ENCODE peak calls at places on chromosomes 1 and 21, in five cellular contexts. R, E, L, F and C are unnamed samples.

GRCh38 chr1:31830511-31830910 is 14.7 kb upstream of the SPOCD1 start:
- DNase-seq in L (no peak), E (no peak), R (no peak), F (no peak), C (no peak)

GRCh38 chr1:55951291-55951690 is 628.1 kb downstream of the PLPP3 start:
- DNase-seq in R (no peak), E (no peak), F (no peak), L (no peak), C (no peak)

GRCh38 chr1:246728311-246728710 is 4.1 kb downstream of the SCCPDH start:
- DNase-seq in L (no peak), F (no peak), R (no peak), E (no peak), C (peak; percentile 86)

GRCh38 chr1:66563094-66563800 is 29.3 kb downstream of the SGIP1 start:
- DNase-seq in R (no peak), F (no peak), L (no peak), E (no peak), C (peak; percentile 94)

GRCh38 chr1:90132306-90132705 is 137.4 kb downstream of the ZNF326 start:
- DNase-seq in F (no peak), L (no peak), E (no peak), R (no peak), C (no peak)

GRCh38 chr1:246020231-246020954 is 486.7 kb downstream of the SMYD3 start:
- DNase-seq in F (no peak), L (no peak), R (no peak), E (no peak), C (peak; percentile 71)

GRCh38 chr21:33578959-33579542 is 9.4 kb downstream of the DONSON start:
- DNase-seq in F (no peak), L (no peak), E (no peak), R (no peak), C (peak; percentile 53)

GRCh38 chr1:247358920-247359319 is 27.3 kb upstream of the ZNF496 start:
- DNase-seq in R (no peak), E (no peak), F (no peak), L (no peak), C (peak; percentile 94)

GRCh38 chr1:241531195-241532172 is 694 bp upstream of the KMO start:
- DNase-seq in R (peak; percentile 75), F (no peak), L (no peak), E (no peak), C (peak; percentile 72)

GRCh38 chr1:180863158-180863775 is 49.4 kb upstream of the KIAA1614 start:
- DNase-seq in L (no peak), F (peak; percentile 44), E (no peak), R (no peak), C (peak; percentile 55)

GRCh38 chr21:34834307-34834706 is 165.5 kb downstream of the CLIC6 start:
- DNase-seq in L (no peak), E (no peak), R (no peak), F (no peak), C (no peak)

GRCh38 chr21:45019076-45019886 is 55.1 kb upstream of the ADARB1 start:
- DNase-seq in L (no peak), R (no peak), E (no peak), F (no peak), C (no peak)

GRCh38 chr1:204331275-204331674 is 28.5 kb downstream of the PLEKHA6 start:
- DNase-seq in L (no peak), R (no peak), F (no peak), E (no peak), C (no peak)

GRCh38 chr1:87402192-87403046 is 73.7 kb downstream of the LMO4 start:
- DNase-seq in L (no peak), F (no peak), R (no peak), E (no peak), C (no peak)

GRCh38 chr1:108830119-108831008 is 26.5 kb downstream of the AKNAD1 start:
- DNase-seq in F (no peak), E (peak; percentile 63), L (peak; percentile 86), R (no peak), C (peak; percentile 68)

GRCh38 chr1:156705321-156705917 is at the start of gene CRABP2:
- DNase-seq in E (no peak), F (peak; percentile 29), R (no peak), L (no peak), C (peak; percentile 18)

GRCh38 chr1:183841950-183842816 is 37.3 kb downstream of the RGL1 start:
- DNase-seq in L (peak; percentile 86), E (no peak), R (no peak), F (no peak), C (peak; percentile 95)

GRCh38 chr1:86865973-86866637 is 47.8 kb downstream of the SELENOF start:
- DNase-seq in L (no peak), R (no peak), E (no peak), F (no peak), C (no peak)

GRCh38 chr1:229883504-229884200 is 183.4 kb upstream of the GALNT2 start:
- DNase-seq in R (no peak), F (no peak), E (no peak), L (peak; percentile 56), C (no peak)

GRCh38 chr1:212667223-212668139 is 32.2 kb downstream of the BATF3 start:
- DNase-seq in E (no peak), L (peak; percentile 92), F (peak; percentile 28), R (no peak), C (peak; percentile 91)

GRCh38 chr1:232046531-232047283 is 420.1 kb downstream of the DISC1 start:
- DNase-seq in L (no peak), E (no peak), F (no peak), R (no peak), C (no peak)

GRCh38 chr1:117826119-117826518 is 103.3 kb downstream of the GDAP2 start:
- DNase-seq in L (no peak), E (no peak), R (no peak), F (no peak), C (no peak)

GRCh38 chr21:37155216-37155615 is 82.2 kb downstream of the TTC3 start:
- DNase-seq in R (no peak), F (no peak), E (no peak), L (no peak), C (peak; percentile 80)

GRCh38 chr1:17233675-17234074 is 15.2 kb upstream of the PADI3 start:
- DNase-seq in F (no peak), E (no peak), L (peak; percentile 91), R (no peak), C (peak; percentile 90)

GRCh38 chr1:30695481-30695880 is 27.9 kb downstream of the MATN1 start:
- DNase-seq in L (no peak), E (no peak), F (no peak), R (no peak), C (no peak)

GRCh38 chr21:21268061-21268471 is 269.9 kb downstream of the NCAM2 start:
- DNase-seq in F (no peak), E (no peak), L (no peak), R (no peak), C (no peak)

GRCh38 chr1:201697174-201697573 is 131.8 kb upstream of the IPO9 start:
- DNase-seq in E (no peak), F (no peak), R (no peak), L (no peak), C (no peak)

GRCh38 chr1:150696151-150696550 is 803 bp downstream of the GOLPH3L start:
- DNase-seq in E (no peak), F (no peak), R (no peak), L (no peak), C (no peak)

GRCh38 chr1:211630236-211631081 is 45.0 kb downstream of the NEK2 start:
- DNase-seq in L (no peak), E (no peak), F (no peak), R (no peak), C (peak; percentile 34)